ENCODE peak calls at places on chromosomes 2 and 18, in seven cellular contexts. Q is neuronal stem cell, F is IMR-90, N is H9, R is mesendoderm, D is trophoblast cell, T is H1. K is an unnamed sample. For H3K4me1, the result is how much of the 10 kb centered on the place peaks cover.

GRCh38 chr2:48482313-48482712 is 47.6 kb upstream of the STON1 start:
- DNase-seq in D (no peak), F (peak), Q (no peak), N (no peak), R (no peak), T (no peak), K (no peak)

GRCh38 chr2:30711646-30712085 is 95.6 kb downstream of the CAPN13 start:
- DNase-seq in Q (peak), N (peak), T (peak), F (peak), R (peak), D (peak), K (peak)

GRCh38 chr2:216408426-216409315 is 3.6 kb upstream of the SMARCAL1 start:
- DNase-seq in R (peak), F (no peak), N (peak), D (no peak), Q (no peak), T (peak), K (no peak)

GRCh38 chr18:44731866-44732555 is 51.3 kb downstream of the SETBP1 start:
- DNase-seq in D (peak), R (no peak), N (no peak), F (peak), Q (no peak), T (no peak), K (peak)

GRCh38 chr2:127597984-127598380 is 48.0 kb upstream of the GPR17 start:
- DNase-seq in T (no peak), R (no peak), F (peak), N (no peak), D (peak), Q (no peak), K (peak)

GRCh38 chr18:10142496-10143160 is 228.8 kb downstream of the VAPA start:
- DNase-seq in T (peak), F (peak), R (no peak), D (no peak), Q (no peak), N (no peak), K (peak)

GRCh38 chr2:25129901-25130520 is 38.4 kb downstream of the POMC start:
- DNase-seq in D (no peak), Q (no peak), N (no peak), T (no peak), F (no peak), R (no peak), K (no peak)

GRCh38 chr2:174063492-174064092 is 98.4 kb upstream of the SP3 start:
- DNase-seq in N (no peak), T (no peak), R (no peak), F (no peak), Q (no peak), D (peak), K (no peak)

GRCh38 chr2:14587119-14587518 is 45.4 kb upstream of the LRATD1 start:
- DNase-seq in R (no peak), T (no peak), Q (no peak), F (peak), D (peak), N (no peak), K (no peak)

GRCh38 chr2:138267161-138267901 is 234.2 kb upstream of the SPOPL start:
- DNase-seq in R (no peak), T (no peak), Q (no peak), N (no peak), D (no peak), F (peak), K (peak)

GRCh38 chr2:236970656-236971010 is 115.1 kb upstream of the COPS8 start:
- DNase-seq in N (no peak), Q (no peak), R (no peak), F (no peak), T (no peak), D (no peak), K (no peak)

GRCh38 chr18:71028285-71028762 is 739.5 kb downstream of the SOCS6 start:
- DNase-seq in Q (no peak), T (no peak), R (peak), D (no peak), F (no peak), N (peak), K (no peak)

GRCh38 chr18:7070466-7070865 is 47.1 kb downstream of the LAMA1 start:
- DNase-seq in Q (no peak), R (no peak), T (no peak), N (no peak), D (no peak), F (no peak), K (no peak)

GRCh38 chr18:7069191-7069590 is 48.4 kb downstream of the LAMA1 start:
- DNase-seq in N (no peak), R (peak), D (no peak), F (no peak), Q (no peak), T (no peak), K (no peak)

GRCh38 chr18:7065736-7066135 is 51.9 kb downstream of the LAMA1 start:
- DNase-seq in Q (no peak), N (no peak), T (no peak), R (no peak), F (no peak), D (no peak), K (no peak)

GRCh38 chr18:7064346-7064745 is 53.3 kb downstream of the LAMA1 start:
- DNase-seq in F (no peak), Q (no peak), N (no peak), T (no peak), R (peak), D (no peak), K (no peak)

DNA sequence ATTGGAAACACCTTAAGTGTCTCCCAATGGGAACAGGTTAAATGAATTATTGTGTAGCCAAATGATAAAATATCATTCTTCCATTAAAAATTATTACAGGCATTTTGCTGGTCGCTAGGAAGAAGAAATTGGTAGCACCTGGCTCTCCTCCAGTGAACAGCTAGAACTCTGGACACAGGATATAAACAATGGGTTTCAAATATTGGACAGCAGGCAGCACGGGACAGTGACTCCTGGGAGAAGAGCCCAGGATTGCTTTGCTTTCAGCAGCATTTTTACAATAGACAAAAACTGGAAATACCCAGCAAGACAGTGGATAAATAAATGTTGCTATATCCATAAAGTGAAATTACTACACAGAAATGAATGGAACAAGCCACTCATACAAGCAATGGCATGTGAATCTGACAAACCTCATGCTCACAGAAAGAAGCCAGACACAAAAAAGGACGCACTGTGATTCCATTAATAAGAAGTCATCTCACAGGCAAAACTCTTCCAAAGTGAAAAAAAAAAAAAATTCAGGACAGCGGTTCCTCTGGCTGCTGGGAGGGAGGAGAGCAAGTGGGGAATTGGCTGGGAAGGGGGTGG is 50.5 kb downstream of the LAMA1 start:
- DNase-seq in F (peak), D (no peak), N (no peak), Q (no peak), R (no peak), T (no peak), K (no peak)
- H2BK5ac ChIP-seq in F (no peak), D (no peak), N (no peak), Q (no peak), R (no peak), T (no peak), K (no peak)

DNA sequence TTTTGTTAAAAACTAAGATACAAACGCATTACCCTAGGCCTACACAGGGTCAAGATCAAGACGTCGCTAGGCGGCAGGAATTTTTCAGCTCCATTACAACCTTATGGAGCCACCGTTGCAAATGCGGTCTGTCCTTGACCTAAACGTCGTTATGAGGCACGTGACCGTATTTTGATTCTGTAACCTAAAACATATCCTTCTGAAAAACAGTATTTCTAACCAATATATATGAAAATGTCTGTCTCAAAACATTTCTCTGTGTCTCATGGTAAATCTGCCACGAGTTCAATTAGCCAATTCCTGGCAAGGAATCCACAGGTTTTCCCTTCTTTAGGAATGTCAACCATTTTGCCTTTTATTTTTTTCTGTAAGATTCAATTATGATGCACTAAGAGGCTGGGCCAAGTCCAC is 1.7 kb downstream of the RTN4 start:
- DNase-seq in D (peak), R (peak), T (no peak), Q (no peak), N (no peak), F (peak), K (peak)
- H3K4me1 ChIP-seq in D (under half), R (under half), T (under half), Q (under half), N (under half), F (under half), K (under half)

GRCh38 chr2:226797989-226798421 is 1.6 kb downstream of the IRS1 start:
- DNase-seq in Q (no peak), N (no peak), R (no peak), T (no peak), D (peak), F (peak), K (peak)
- H2BK5ac ChIP-seq in Q (peak), N (no peak), R (peak), T (peak), D (peak), F (peak), K (peak)

GRCh38 chr18:11981633-11982366 is 493 bp downstream of the IMPA2 start:
- DNase-seq in N (peak), R (peak), F (peak), T (peak), Q (peak), D (peak), K (peak)

GRCh38 chr18:11980555-11981382 is 538 bp upstream of the IMPA2 start:
- DNase-seq in R (peak), Q (peak), N (peak), D (peak), T (peak), F (peak), K (peak)

GRCh38 chr18:11982981-11983380 is 1.7 kb downstream of the IMPA2 start:
- DNase-seq in Q (no peak), T (no peak), D (no peak), N (no peak), F (no peak), R (no peak), K (no peak)

GRCh38 chr18:11980148-11980554 is 1.2 kb upstream of the IMPA2 start:
- DNase-seq in F (peak), T (no peak), N (no peak), Q (no peak), R (no peak), D (no peak), K (no peak)

GRCh38 chr18:11981383-11981632 is at the start of gene IMPA2:
- DNase-seq in D (no peak), T (no peak), Q (no peak), F (no peak), R (no peak), N (no peak), K (no peak)
- H3K4me1 ChIP-seq in D (under half), T (under half), Q (under half), F (under half), R (under half), N (under half), K (under half)

GRCh38 chr2:230312638-230313037 is 14.4 kb upstream of the SP140L start:
- DNase-seq in D (no peak), T (no peak), Q (no peak), N (no peak), R (peak), F (peak), K (no peak)
- H2BK5ac ChIP-seq in D (no peak), T (no peak), Q (no peak), N (no peak), R (no peak), F (no peak), K (no peak)

GRCh38 chr2:113255140-113256070 is 23.3 kb downstream of the PAX8 start:
- DNase-seq in T (no peak), R (no peak), D (no peak), N (no peak), Q (no peak), F (peak), K (no peak)
- H3K4me1 ChIP-seq in T (under half), R (under half), D (under half), N (under half), Q (under half), F (under half), K (under half)

DNA sequence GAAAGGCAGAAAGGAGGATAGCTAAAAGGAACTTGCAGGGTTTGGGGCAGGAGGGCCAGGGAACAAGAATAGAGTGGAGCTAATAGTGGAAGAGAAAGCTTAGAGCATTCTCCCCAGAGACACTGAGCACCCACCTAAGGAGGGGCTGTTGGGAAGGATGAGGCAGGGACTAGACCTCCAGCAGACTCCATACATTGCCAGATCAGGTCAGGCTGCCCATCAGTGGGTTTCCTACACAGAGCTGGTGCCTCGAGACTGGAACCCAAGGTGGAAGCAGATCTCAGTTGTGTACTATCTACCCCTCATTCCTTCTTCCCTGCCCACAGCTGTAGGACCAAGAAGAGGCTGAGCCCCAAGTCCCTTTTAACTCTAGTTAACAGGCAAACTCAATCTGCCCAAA is 148.5 kb downstream of the ZFP36L2 start:
- DNase-seq in N (no peak), F (no peak), R (no peak), D (no peak), Q (no peak), T (no peak), K (no peak)
- H2BK5ac ChIP-seq in N (no peak), F (peak), R (no peak), D (no peak), Q (no peak), T (no peak), K (no peak)

GRCh38 chr2:26756337-26756736 is 7.7 kb upstream of the SLC35F6 start:
- DNase-seq in N (no peak), D (no peak), Q (no peak), R (peak), T (no peak), F (no peak), K (no peak)
- H3K4me1 ChIP-seq in N (under half), D (under half), Q (under half), R (under half), T (under half), F (under half), K (under half)

GRCh38 chr2:46143401-46144132 is 153.6 kb upstream of the EPAS1 start:
- DNase-seq in Q (no peak), R (no peak), N (no peak), T (no peak), D (no peak), F (no peak), K (no peak)

GRCh38 chr2:46144133-46144800 is 152.9 kb upstream of the EPAS1 start:
- DNase-seq in F (no peak), Q (no peak), R (peak), N (no peak), T (no peak), D (peak), K (no peak)

GRCh38 chr2:46146866-46147502 is 150.2 kb upstream of the EPAS1 start:
- DNase-seq in Q (no peak), N (no peak), T (no peak), F (no peak), D (peak), R (no peak), K (no peak)

GRCh38 chr2:46145840-46146239 is 151.4 kb upstream of the EPAS1 start:
- DNase-seq in D (no peak), F (no peak), N (no peak), R (no peak), Q (no peak), T (no peak), K (no peak)

DNA sequence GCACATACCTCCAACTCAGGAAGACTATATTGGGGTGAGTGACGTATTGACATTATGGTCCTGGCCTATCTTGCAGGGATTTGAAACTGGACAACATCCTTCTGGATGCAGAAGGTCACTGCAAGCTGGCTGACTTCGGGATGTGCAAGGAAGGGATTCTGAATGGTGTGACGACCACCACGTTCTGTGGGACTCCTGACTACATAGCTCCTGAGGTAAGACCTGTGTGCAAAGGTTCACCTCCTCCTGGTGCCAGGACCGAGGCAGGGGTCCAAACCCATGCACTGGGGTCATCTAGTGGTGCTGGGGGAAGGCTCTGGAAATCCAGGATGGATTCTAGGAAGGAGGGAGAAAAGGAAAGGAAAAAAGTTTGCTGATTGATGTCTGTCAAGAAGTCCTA is 152.2 kb upstream of the EPAS1 start:
- DNase-seq in F (no peak), Q (no peak), N (no peak), R (no peak), T (no peak), D (no peak), K (no peak)
- H2BK5ac ChIP-seq in F (no peak), Q (no peak), N (no peak), R (no peak), T (no peak), D (no peak), K (no peak)

DNA sequence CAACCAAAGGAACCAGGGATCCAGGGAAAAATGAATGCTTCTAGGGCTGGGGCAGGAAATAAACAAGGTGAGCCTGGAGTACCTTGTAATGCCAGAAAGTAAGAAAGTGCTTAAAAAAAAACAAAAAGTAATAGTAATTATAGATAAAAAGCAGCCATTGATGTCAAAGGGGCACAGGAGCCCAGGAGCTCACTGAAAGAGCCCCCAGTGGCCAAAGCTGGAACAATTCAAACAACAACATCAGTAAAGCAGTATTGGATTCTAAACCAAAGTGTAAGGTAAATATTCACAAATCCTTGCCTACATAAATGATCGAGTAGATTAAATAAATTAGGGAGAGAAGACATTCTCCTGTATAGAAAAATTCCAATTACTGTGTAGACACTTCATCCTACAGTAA is 114.3 kb upstream of the ARL4C start:
- DNase-seq in D (no peak), Q (no peak), F (no peak), R (peak), T (no peak), N (no peak), K (peak)
- H3K4me1 ChIP-seq in D (under half), Q (under half), F (under half), R (under half), T (under half), N (under half), K (under half)